ENCODE peak calls at places on chromosomes 7 and 10, in six cellular contexts. One of them, this sample, is unnamed.
A peak's percentile ranks its signal among the peaks of the same experiment; 100 is the strongest.

GRCh38 chr7:99997545-99998137 is 17.8 kb upstream of the ZKSCAN1 start:
- DNase-seq in Karpas-422: peak; percentile 61
- DNase-seq in Ammon's horn: no peak
- DNase-seq in SK-N-DZ: peak; percentile 26
- DNase-seq in activated effector memory CD4-positive, alpha-beta T cell treated with anti-CD3 and anti-CD28 coated beads, Interleukin-2, amount 50 U/mL, for 16 hours: peak; percentile 86
- DNase-seq in HFFc6: no peak
- DNase-seq in this sample: peak; percentile 82

GRCh38 chr7:100867796-100868485 is 754 bp downstream of the TRIP6 start:
- DNase-seq in HFFc6: no peak
- DNase-seq in Karpas-422: no peak
- DNase-seq in SK-N-DZ: no peak
- DNase-seq in activated effector memory CD4-positive, alpha-beta T cell treated with anti-CD3 and anti-CD28 coated beads, Interleukin-2, amount 50 U/mL, for 16 hours: no peak
- DNase-seq in Ammon's horn: no peak
- DNase-seq in this sample: peak; percentile 46

GRCh38 chr7:27519801-27520200 is 142.9 kb downstream of the HIBADH start:
- DNase-seq in HFFc6: no peak
- DNase-seq in activated effector memory CD4-positive, alpha-beta T cell treated with anti-CD3 and anti-CD28 coated beads, Interleukin-2, amount 50 U/mL, for 16 hours: no peak
- DNase-seq in SK-N-DZ: no peak
- DNase-seq in Ammon's horn: no peak
- DNase-seq in Karpas-422: no peak
- DNase-seq in this sample: no peak

GRCh38 chr10:11018426-11018818 is 750 bp downstream of the CELF2 start:
- DNase-seq in Ammon's horn: no peak
- DNase-seq in activated effector memory CD4-positive, alpha-beta T cell treated with anti-CD3 and anti-CD28 coated beads, Interleukin-2, amount 50 U/mL, for 16 hours: no peak
- DNase-seq in HFFc6: no peak
- DNase-seq in Karpas-422: no peak
- DNase-seq in SK-N-DZ: no peak
- DNase-seq in this sample: no peak

GRCh38 chr10:70418229-70418628 is 14.3 kb downstream of the EIF4EBP2 start:
- DNase-seq in SK-N-DZ: no peak
- DNase-seq in HFFc6: peak; percentile 58
- DNase-seq in activated effector memory CD4-positive, alpha-beta T cell treated with anti-CD3 and anti-CD28 coated beads, Interleukin-2, amount 50 U/mL, for 16 hours: no peak
- DNase-seq in Ammon's horn: no peak
- DNase-seq in Karpas-422: no peak
- DNase-seq in this sample: no peak

GRCh38 chr7:103855671-103856070 is 133.8 kb downstream of the RELN start:
- DNase-seq in Karpas-422: no peak
- DNase-seq in Ammon's horn: no peak
- DNase-seq in activated effector memory CD4-positive, alpha-beta T cell treated with anti-CD3 and anti-CD28 coated beads, Interleukin-2, amount 50 U/mL, for 16 hours: no peak
- DNase-seq in HFFc6: no peak
- DNase-seq in SK-N-DZ: peak; percentile 96
- DNase-seq in this sample: no peak

GRCh38 chr10:33327750-33328149 is 6.7 kb downstream of the NRP1 start:
- DNase-seq in activated effector memory CD4-positive, alpha-beta T cell treated with anti-CD3 and anti-CD28 coated beads, Interleukin-2, amount 50 U/mL, for 16 hours: no peak
- DNase-seq in SK-N-DZ: no peak
- DNase-seq in Ammon's horn: no peak
- DNase-seq in HFFc6: no peak
- DNase-seq in Karpas-422: no peak
- DNase-seq in this sample: no peak

GRCh38 chr10:12530017-12530416 is 180.7 kb downstream of the CAMK1D start:
- DNase-seq in SK-N-DZ: no peak
- DNase-seq in Ammon's horn: no peak
- DNase-seq in HFFc6: no peak
- DNase-seq in activated effector memory CD4-positive, alpha-beta T cell treated with anti-CD3 and anti-CD28 coated beads, Interleukin-2, amount 50 U/mL, for 16 hours: no peak
- DNase-seq in Karpas-422: no peak
- DNase-seq in this sample: no peak

GRCh38 chr10:125878957-125879835 is 1.9 kb downstream of the DHX32 start:
- DNase-seq in SK-N-DZ: no peak
- DNase-seq in Ammon's horn: no peak
- DNase-seq in activated effector memory CD4-positive, alpha-beta T cell treated with anti-CD3 and anti-CD28 coated beads, Interleukin-2, amount 50 U/mL, for 16 hours: no peak
- DNase-seq in HFFc6: peak; percentile 89
- DNase-seq in Karpas-422: no peak
- DNase-seq in this sample: no peak

GRCh38 chr10:17808971-17809841 is at the start of gene MRC1:
- DNase-seq in Karpas-422: no peak
- DNase-seq in activated effector memory CD4-positive, alpha-beta T cell treated with anti-CD3 and anti-CD28 coated beads, Interleukin-2, amount 50 U/mL, for 16 hours: no peak
- DNase-seq in SK-N-DZ: no peak
- DNase-seq in HFFc6: no peak
- DNase-seq in Ammon's horn: no peak
- DNase-seq in this sample: no peak

GRCh38 chr7:106384373-106384772 is 99.6 kb upstream of the NAMPT start:
- DNase-seq in SK-N-DZ: no peak
- DNase-seq in activated effector memory CD4-positive, alpha-beta T cell treated with anti-CD3 and anti-CD28 coated beads, Interleukin-2, amount 50 U/mL, for 16 hours: no peak
- DNase-seq in HFFc6: no peak
- DNase-seq in Karpas-422: no peak
- DNase-seq in Ammon's horn: no peak
- DNase-seq in this sample: no peak

GRCh38 chr10:125840955-125841354 is 17.6 kb downstream of the BCCIP start:
- DNase-seq in HFFc6: peak; percentile 7
- DNase-seq in Karpas-422: no peak
- DNase-seq in SK-N-DZ: no peak
- DNase-seq in Ammon's horn: no peak
- DNase-seq in activated effector memory CD4-positive, alpha-beta T cell treated with anti-CD3 and anti-CD28 coated beads, Interleukin-2, amount 50 U/mL, for 16 hours: no peak
- DNase-seq in this sample: no peak

GRCh38 chr7:18535811-18536413 is 40.4 kb downstream of the HDAC9 start:
- DNase-seq in Ammon's horn: no peak
- DNase-seq in HFFc6: no peak
- DNase-seq in activated effector memory CD4-positive, alpha-beta T cell treated with anti-CD3 and anti-CD28 coated beads, Interleukin-2, amount 50 U/mL, for 16 hours: no peak
- DNase-seq in Karpas-422: no peak
- DNase-seq in SK-N-DZ: no peak
- DNase-seq in this sample: no peak

This sample was measured in SK-N-SH.